ENCODE peak calls at places on chromosomes 5 and 9, in five cellular contexts. Z, B, H, A and X are unnamed samples.

GRCh38 chr5:78288246-78288645 is 6.3 kb downstream of the AP3B1 start:
- DNase-seq in H (no peak), B (no peak), Z (no peak), A (no peak), X (no peak)

GRCh38 chr9:120856700-120857099 is 14.0 kb upstream of the PSMD5 start:
- DNase-seq in B (no peak), Z (no peak), H (no peak), A (no peak), X (no peak)

GRCh38 chr9:120603010-120603409 is 23.0 kb upstream of the CDK5RAP2 start:
- DNase-seq in B (no peak), A (no peak), Z (no peak), H (no peak), X (no peak)

GRCh38 chr5:58998539-58998938 is 415.7 kb downstream of the RAB3C start:
- DNase-seq in Z (no peak), A (no peak), B (no peak), H (no peak), X (no peak)

GRCh38 chr9:137482094-137482781 is 23.1 kb upstream of the NSMF start:
- DNase-seq in Z (peak), B (no peak), A (peak), H (no peak), X (peak)

GRCh38 chr5:551406-551805 is 27.2 kb upstream of the SLC9A3 start:
- DNase-seq in A (no peak), B (no peak), Z (no peak), H (no peak), X (no peak)

GRCh38 chr9:96100385-96100978 is 201.5 kb downstream of the HSD17B3 start:
- DNase-seq in B (no peak), H (no peak), A (no peak), Z (no peak), X (no peak)

GRCh38 chr9:137113385-137114159 is 961 bp downstream of the DPP7 start:
- DNase-seq in A (no peak), B (no peak), Z (peak), H (no peak), X (no peak)

GRCh38 chr5:169701910-169702451 is 64.9 kb downstream of the DOCK2 start:
- DNase-seq in B (no peak), H (no peak), Z (no peak), A (no peak), X (no peak)

GRCh38 chr5:137750436-137750835 is 3.7 kb downstream of the HNRNPA0 start:
- DNase-seq in H (no peak), Z (no peak), A (no peak), B (no peak), X (no peak)

GRCh38 chr9:130029591-130029990 is 13.4 kb downstream of the FNBP1 start:
- DNase-seq in A (no peak), H (no peak), Z (no peak), B (no peak), X (no peak)

GRCh38 chr9:5375790-5376477 is 36.3 kb upstream of the RLN1 start:
- DNase-seq in H (no peak), Z (no peak), B (no peak), A (no peak), X (no peak)

GRCh38 chr5:123033157-123033671 is 3.3 kb downstream of the PPIC start:
- DNase-seq in A (no peak), B (no peak), H (no peak), Z (no peak), X (peak)

GRCh38 chr9:128203842-128204551 is 818 bp downstream of the DNM1 start:
- DNase-seq in H (no peak), Z (peak), B (peak), A (no peak), X (no peak)

GRCh38 chr5:43571237-43571636 is 14.4 kb upstream of the PAIP1 start:
- DNase-seq in H (no peak), Z (no peak), B (no peak), A (no peak), X (no peak)

GRCh38 chr9:92722386-92723298 is 42.0 kb downstream of the BICD2 start:
- DNase-seq in H (no peak), Z (no peak), A (no peak), B (no peak), X (no peak)

GRCh38 chr9:93908591-93909241 is 46.4 kb downstream of the BARX1 start:
- DNase-seq in A (no peak), Z (no peak), B (no peak), H (no peak), X (no peak)

GRCh38 chr9:18896531-18897179 is 136.4 kb downstream of the SAXO1 start:
- DNase-seq in B (no peak), A (peak), Z (no peak), H (no peak), X (no peak)

GRCh38 chr9:88320748-88321415 is 67.4 kb upstream of the SPIN1 start:
- DNase-seq in B (no peak), Z (no peak), A (no peak), H (no peak), X (no peak)

GRCh38 chr9:123157216-123157615 is 111.2 kb downstream of the STRBP start:
- DNase-seq in B (no peak), H (no peak), Z (no peak), A (no peak), X (no peak)

GRCh38 chr5:140877262-140877581 is 2.1 kb downstream of the PCDHA12 start:
- DNase-seq in A (no peak), B (no peak), H (no peak), Z (no peak), X (no peak)

GRCh38 chr9:126389958-126390357 is 63.3 kb downstream of the MVB12B start:
- DNase-seq in H (no peak), A (no peak), Z (no peak), B (no peak), X (no peak)

GRCh38 chr9:82729991-82730390 is 333.0 kb downstream of the RASEF start:
- DNase-seq in B (no peak), Z (no peak), A (no peak), H (no peak), X (no peak)

GRCh38 chr5:127061537-127061936 is 11.8 kb downstream of the C5orf63 start:
- DNase-seq in B (no peak), A (no peak), H (no peak), Z (no peak), X (no peak)

GRCh38 chr9:129895376-129896268 is 60.4 kb downstream of the USP20 start:
- DNase-seq in B (no peak), Z (no peak), H (no peak), A (no peak), X (no peak)

GRCh38 chr5:65758546-65759144 is 36.6 kb downstream of the NLN start:
- DNase-seq in Z (no peak), A (no peak), H (no peak), B (no peak), X (no peak)

GRCh38 chr5:142819816-142820215 is 49.6 kb downstream of the ARHGAP26 start:
- DNase-seq in B (no peak), Z (no peak), A (no peak), H (no peak), X (no peak)

GRCh38 chr5:135456238-135457099 is 4.3 kb upstream of the TIFAB start:
- DNase-seq in A (peak), Z (peak), B (no peak), H (no peak), X (peak)

GRCh38 chr9:22913518-22913917 is 466.9 kb downstream of the DMRTA1 start:
- DNase-seq in B (no peak), Z (no peak), A (peak), H (no peak), X (no peak)

GRCh38 chr9:136784249-136784996 is 6.7 kb upstream of the TMEM141 start:
- DNase-seq in A (no peak), H (no peak), Z (peak), B (peak), X (no peak)

GRCh38 chr5:79868271-79868670 is 122.8 kb downstream of the MTX3 start:
- DNase-seq in Z (no peak), B (no peak), A (no peak), H (no peak), X (no peak)

GRCh38 chr9:109249615-109250014 is 71.2 kb downstream of the EPB41L4B start:
- DNase-seq in Z (no peak), B (no peak), H (no peak), A (no peak), X (no peak)

GRCh38 chr9:109247228-109247627 is 73.6 kb downstream of the EPB41L4B start:
- DNase-seq in A (no peak), Z (no peak), H (no peak), B (no peak), X (no peak)

GRCh38 chr9:109246533-109246932 is 74.3 kb downstream of the EPB41L4B start:
- DNase-seq in Z (no peak), H (no peak), A (no peak), B (no peak), X (no peak)

GRCh38 chr9:109250311-109250741 is 70.5 kb downstream of the EPB41L4B start:
- DNase-seq in B (no peak), A (no peak), Z (no peak), H (no peak), X (peak)

DNA sequence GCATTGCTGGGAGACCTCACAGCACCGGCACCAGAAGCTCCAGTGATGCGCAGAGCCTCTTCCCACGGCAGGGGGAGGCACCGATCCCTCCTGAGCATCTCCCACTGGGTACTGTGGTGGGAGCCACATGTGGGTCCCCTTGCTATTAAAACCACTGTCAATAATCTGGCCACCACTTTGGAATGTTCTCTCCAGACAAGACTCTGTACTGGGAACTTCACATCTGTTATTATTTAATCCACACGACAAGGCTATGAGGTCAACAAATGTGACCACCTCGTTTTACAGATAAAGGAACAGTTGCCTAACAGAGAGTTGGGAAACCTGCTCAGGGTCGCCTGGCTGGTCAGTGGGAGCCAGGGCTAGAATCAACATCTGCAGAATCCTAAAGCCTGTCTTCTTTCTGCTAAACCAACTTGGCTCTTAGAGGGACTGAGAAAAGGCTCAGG is 72.7 kb downstream of the EPB41L4B start:
- DNase-seq in B (peak), Z (no peak), H (no peak), A (no peak), X (peak)
- TF ChIP-seq KDM1A in B (no peak), Z (no peak), H (no peak), A (no peak), X (no peak)

GRCh38 chr5:143896471-143896870 is 84.5 kb downstream of the HMHB1 start:
- DNase-seq in A (no peak), H (no peak), Z (no peak), B (no peak), X (no peak)

GRCh38 chr5:143893638-143894037 is 81.7 kb downstream of the HMHB1 start:
- DNase-seq in B (no peak), Z (no peak), A (no peak), H (no peak), X (no peak)

GRCh38 chr5:143898914-143899591 is 87.1 kb downstream of the HMHB1 start:
- DNase-seq in H (no peak), A (no peak), B (no peak), Z (no peak), X (no peak)

GRCh38 chr5:143898381-143898780 is 86.4 kb downstream of the HMHB1 start:
- DNase-seq in Z (no peak), A (no peak), H (no peak), B (no peak), X (no peak)

DNA sequence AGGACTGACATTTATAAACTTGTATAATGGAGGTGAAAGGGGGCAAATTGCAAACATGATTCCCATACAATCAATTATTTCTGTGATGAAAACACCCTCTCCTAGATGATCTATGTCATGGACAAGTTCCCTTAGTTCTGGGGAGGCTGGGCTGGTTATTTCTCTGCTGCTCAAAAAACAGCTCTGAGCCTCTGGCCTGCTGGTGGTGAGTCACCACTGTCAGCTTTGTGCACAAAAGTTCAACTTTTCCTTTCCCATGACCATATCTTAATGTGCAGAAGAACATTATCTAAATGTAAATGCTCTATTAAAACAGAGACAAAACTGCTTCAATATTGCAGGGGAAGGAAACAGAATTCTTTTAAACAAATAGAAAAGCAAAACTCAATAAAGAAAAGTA is 85.0 kb downstream of the HMHB1 start:
- DNase-seq in H (no peak), A (no peak), Z (no peak), B (no peak), X (no peak)
- TF ChIP-seq KDM1A in H (no peak), A (no peak), Z (no peak), B (no peak), X (no peak)

DNA sequence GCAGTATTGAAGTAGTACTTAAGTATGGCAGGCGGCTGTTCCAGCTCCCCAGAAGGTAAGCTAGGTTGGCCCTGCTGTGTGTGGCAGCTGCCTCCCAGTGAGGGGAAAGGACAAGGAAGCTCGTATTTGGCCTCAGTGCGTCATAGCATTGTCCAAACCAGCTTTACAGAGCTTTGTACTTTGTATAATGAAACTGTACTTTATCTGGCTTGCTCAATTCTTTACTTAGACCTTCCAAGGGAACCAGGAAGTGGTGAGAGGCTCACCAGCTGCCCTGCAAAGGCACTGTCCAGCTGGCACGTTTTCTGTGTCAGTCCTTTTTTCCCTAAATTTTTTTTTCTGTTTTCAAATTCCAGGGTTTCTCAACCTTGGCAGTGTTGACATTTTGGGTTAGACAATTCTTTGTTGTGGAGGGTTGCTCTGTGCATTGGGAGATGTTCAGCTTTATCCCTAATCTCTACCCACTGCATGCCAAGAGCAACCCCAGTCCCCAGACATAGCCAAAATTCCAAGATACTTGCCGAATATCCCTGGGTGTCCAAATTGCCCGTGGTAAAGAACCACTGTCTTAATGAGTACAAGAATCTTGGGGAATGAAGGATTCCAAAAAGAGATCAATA is 474.5 kb downstream of the LRRC70 start:
- DNase-seq in Z (no peak), B (no peak), A (no peak), H (no peak), X (no peak)
- TF ChIP-seq KDM1A in Z (no peak), B (no peak), A (no peak), H (no peak), X (no peak)

GRCh38 chr9:90449213-90449925 is 193.3 kb downstream of the DIRAS2 start:
- DNase-seq in Z (no peak), A (no peak), B (no peak), H (no peak), X (no peak)

GRCh38 chr9:90451804-90452203 is 190.8 kb downstream of the DIRAS2 start:
- DNase-seq in Z (no peak), H (no peak), B (no peak), A (no peak), X (no peak)

GRCh38 chr9:90445391-90445790 is 197.2 kb downstream of the DIRAS2 start:
- DNase-seq in A (no peak), B (no peak), H (no peak), Z (no peak), X (no peak)

GRCh38 chr9:90444609-90445008 is 198.0 kb downstream of the DIRAS2 start:
- DNase-seq in Z (no peak), B (no peak), H (no peak), A (no peak), X (no peak)

DNA sequence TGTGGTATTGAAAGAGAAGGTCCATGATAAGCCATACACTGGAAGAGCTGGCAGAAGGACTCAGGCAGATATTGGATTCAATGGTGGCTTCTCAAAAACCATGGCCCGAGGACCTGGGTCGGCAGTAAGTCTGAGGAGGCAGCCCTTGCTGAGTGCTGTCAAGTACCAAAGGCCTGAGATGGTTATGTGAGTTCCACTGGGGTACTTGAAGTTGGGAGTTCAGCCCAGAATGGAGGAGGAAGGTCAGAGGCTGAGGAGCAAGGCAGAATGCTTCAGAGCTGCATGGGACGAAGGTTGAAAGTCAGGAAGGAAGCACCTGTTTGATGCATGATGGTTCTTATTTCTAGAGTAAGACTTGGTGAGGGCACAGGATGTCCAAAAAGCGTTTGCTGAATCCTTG is 194.9 kb downstream of the DIRAS2 start:
- DNase-seq in H (no peak), Z (no peak), B (no peak), A (no peak), X (no peak)
- TF ChIP-seq KDM1A in H (no peak), Z (no peak), B (no peak), A (no peak), X (no peak)

GRCh38 chr5:107930891-107931290 is 260.2 kb upstream of the EFNA5 start:
- DNase-seq in Z (no peak), H (no peak), A (no peak), B (no peak), X (no peak)
- TF ChIP-seq KDM1A in Z (no peak), H (no peak), A (no peak), B (no peak), X (no peak)

GRCh38 chr9:113178087-113178486 is 27.3 kb downstream of the SLC31A2 start:
- DNase-seq in A (no peak), H (no peak), Z (no peak), B (no peak), X (no peak)
- TF ChIP-seq KDM1A in A (no peak), H (no peak), Z (no peak), B (no peak), X (no peak)

GRCh38 chr5:74798977-74799911 is 32.2 kb downstream of the NSA2 start:
- DNase-seq in Z (no peak), A (no peak), H (no peak), B (no peak), X (peak)
- TF ChIP-seq KDM1A in Z (no peak), A (no peak), H (no peak), B (no peak), X (no peak)

GRCh38 chr5:111135946-111136345 is 43.8 kb downstream of the WDR36 start:
- DNase-seq in A (no peak), H (no peak), B (no peak), Z (no peak), X (no peak)
- TF ChIP-seq KDM1A in A (no peak), H (no peak), B (no peak), Z (no peak), X (no peak)

DNA sequence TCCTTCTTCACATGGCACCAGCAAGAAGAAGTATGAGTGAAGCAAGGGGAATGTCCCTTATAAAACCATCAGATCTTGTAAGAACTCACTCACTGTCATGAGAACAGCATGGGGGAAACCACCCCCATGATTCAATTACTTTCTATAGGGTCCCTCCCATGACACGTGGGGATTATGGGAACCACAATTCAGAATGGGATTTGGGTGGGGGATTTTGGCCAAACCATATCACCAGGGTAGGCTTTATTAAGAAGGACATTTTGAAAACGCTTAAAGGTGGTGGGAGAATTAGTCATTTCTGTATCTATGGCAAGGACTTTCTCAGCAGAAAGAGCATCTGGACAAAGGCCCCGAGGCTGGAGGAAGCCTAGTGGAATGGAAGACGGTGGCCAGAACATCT is 100.2 kb upstream of the ADAMTS16 start:
- DNase-seq in Z (no peak), A (no peak), B (no peak), H (no peak), X (no peak)
- TF ChIP-seq KDM1A in Z (no peak), A (no peak), B (no peak), H (no peak), X (no peak)